ENCODE peak calls at places on chromosome 16, in eight cellular contexts. Q, X, D, O, T, C, S and V are unnamed samples.

GRCh38 chr16:10728035-10728462 is 15.6 kb upstream of the NUBP1 start:
- DNase-seq in Q (no peak), X (no peak), D (no peak), O (no peak), T (no peak), C (no peak), S (no peak), V (no peak)

GRCh38 chr16:68737046-68737729 is at the start of gene CDH1:
- DNase-seq in Q (no peak), X (no peak), D (peak; percentile 97), O (no peak), T (peak; percentile 18), C (no peak), S (peak; percentile 89), V (peak; percentile 86)

GRCh38 chr16:13136896-13137295 is 235.5 kb downstream of the SHISA9 start:
- DNase-seq in Q (no peak), X (no peak), D (no peak), O (no peak), T (no peak), C (no peak), S (peak; percentile 88), V (no peak)

GRCh38 chr16:22198547-22199293 is 7.4 kb upstream of the EEF2K start:
- DNase-seq in Q (peak; percentile 28), X (no peak), D (no peak), O (no peak), T (no peak), C (no peak), S (no peak), V (no peak)

GRCh38 chr16:72848759-72849664 is 198.9 kb downstream of the ZFHX3 start:
- DNase-seq in Q (peak; percentile 90), X (no peak), D (peak; percentile 92), O (peak; percentile 58), T (no peak), C (no peak), S (peak; percentile 81), V (peak; percentile 75)

GRCh38 chr16:67441289-67441753 is 10.4 kb downstream of the HSD11B2 start:
- DNase-seq in Q (no peak), X (no peak), D (peak; percentile 98), O (no peak), T (no peak), C (no peak), S (no peak), V (peak; percentile 85)

GRCh38 chr16:28163699-28164584 is 47.8 kb downstream of the XPO6 start:
- DNase-seq in Q (no peak), X (no peak), D (no peak), O (peak; percentile 7), T (no peak), C (no peak), S (no peak), V (no peak)

GRCh38 chr16:21608647-21609328 is 9.4 kb downstream of the METTL9 start:
- DNase-seq in Q (no peak), X (no peak), D (no peak), O (no peak), T (no peak), C (no peak), S (no peak), V (no peak)

GRCh38 chr16:56748826-56749225 is 18.9 kb downstream of the NUP93 start:
- DNase-seq in Q (no peak), X (no peak), D (no peak), O (no peak), T (no peak), C (no peak), S (no peak), V (no peak)

GRCh38 chr16:57446530-57447141 is 549 bp downstream of the CIAPIN1 start:
- DNase-seq in Q (no peak), X (no peak), D (peak; percentile 34), O (no peak), T (peak; percentile 30), C (no peak), S (peak; percentile 42), V (peak; percentile 27)